ENCODE peak calls at places on chromosome 1, in eight cellular contexts. C is NB4, H is AG10803, Q is brain microvascular endothelial cell, D is H1, L is esophagus squamous epithelium, R is tibial nerve, J is Caco-2. Y is an unnamed sample.
A peak's percentile ranks its signal among the peaks of the same experiment; 100 is the strongest.

GRCh38 chr1:87759420-87759819 is 430.7 kb downstream of the LMO4 start:
- DNase-seq in C (no peak), H (no peak), Q (no peak), D (no peak), L (no peak), R (no peak), J (no peak), Y (no peak)

GRCh38 chr1:224929335-224930237 is at the start of gene DNAH14:
- DNase-seq in C (peak; percentile 92), H (peak; percentile 73), Q (peak; percentile 57), D (peak; percentile 49), L (no peak), R (no peak), J (peak; percentile 94), Y (no peak)

GRCh38 chr1:200893411-200893901 is 1.2 kb upstream of the INAVA start:
- DNase-seq in C (no peak), H (no peak), Q (no peak), D (no peak), L (no peak), R (no peak), J (peak; percentile 89), Y (no peak)

GRCh38 chr1:7669559-7670208 is 101.4 kb upstream of the VAMP3 start:
- DNase-seq in C (peak; percentile 57), H (peak; percentile 20), Q (peak; percentile 16), D (peak; percentile 43), L (no peak), R (peak; percentile 47), J (peak; percentile 55), Y (peak; percentile 52)

GRCh38 chr1:222301653-222302052 is 246.3 kb downstream of the HHIPL2 start:
- DNase-seq in C (no peak), H (no peak), Q (no peak), D (no peak), L (no peak), R (no peak), J (no peak), Y (no peak)

GRCh38 chr1:109163549-109163948 is 49.6 kb downstream of the ELAPOR1 start:
- DNase-seq in C (peak; percentile 38), H (no peak), Q (no peak), D (no peak), L (no peak), R (no peak), J (no peak), Y (no peak)

GRCh38 chr1:47785561-47786271 is 211.5 kb downstream of the TRABD2B start:
- DNase-seq in C (peak; percentile 6), H (no peak), Q (no peak), D (peak; percentile 10), L (no peak), R (peak; percentile 23), J (no peak), Y (no peak)

GRCh38 chr1:40133839-40134238 is 27.3 kb upstream of the RLF start:
- DNase-seq in C (no peak), H (no peak), Q (no peak), D (no peak), L (no peak), R (no peak), J (no peak), Y (no peak)

GRCh38 chr1:34270181-34270580 is 93.5 kb downstream of the C1orf94 start:
- DNase-seq in C (no peak), H (no peak), Q (no peak), D (no peak), L (no peak), R (no peak), J (no peak), Y (no peak)

GRCh38 chr1:94038511-94038910 is 82.4 kb downstream of the ABCA4 start:
- DNase-seq in C (no peak), H (peak; percentile 47), Q (no peak), D (no peak), L (no peak), R (no peak), J (no peak), Y (no peak)

GRCh38 chr1:245707941-245708340 is 553.2 kb downstream of the KIF26B start:
- DNase-seq in C (no peak), H (no peak), Q (no peak), D (no peak), L (no peak), R (no peak), J (no peak), Y (no peak)

GRCh38 chr1:43288785-43289466 is 3.5 kb upstream of the C1orf210 start:
- DNase-seq in C (no peak), H (no peak), Q (no peak), D (no peak), L (no peak), R (no peak), J (no peak), Y (no peak)

GRCh38 chr1:59672851-59673574 is 141.7 kb upstream of the HOOK1 start:
- DNase-seq in C (peak; percentile 51), H (peak; percentile 71), Q (peak; percentile 86), D (no peak), L (no peak), R (no peak), J (no peak), Y (no peak)

GRCh38 chr1:2373551-2374259 is 17.6 kb downstream of the MORN1 start:
- DNase-seq in C (no peak), H (no peak), Q (no peak), D (no peak), L (no peak), R (no peak), J (no peak), Y (no peak)

GRCh38 chr1:2384130-2384860 is 7.1 kb downstream of the MORN1 start:
- DNase-seq in C (no peak), H (no peak), Q (no peak), D (no peak), L (no peak), R (no peak), J (no peak), Y (no peak)

GRCh38 chr1:100077525-100077924 is 55.2 kb downstream of the SASS6 start:
- DNase-seq in C (no peak), H (no peak), Q (peak; percentile 28), D (no peak), L (no peak), R (no peak), J (no peak), Y (no peak)

GRCh38 chr1:6367381-6368007 is 26.1 kb downstream of the ACOT7 start:
- DNase-seq in C (no peak), H (no peak), Q (no peak), D (no peak), L (no peak), R (no peak), J (no peak), Y (no peak)

GRCh38 chr1:17183388-17184160 is 21.4 kb upstream of the PADI1 start:
- DNase-seq in C (no peak), H (no peak), Q (no peak), D (no peak), L (no peak), R (no peak), J (no peak), Y (no peak)

GRCh38 chr1:35691571-35692220 is 27.0 kb downstream of the C1orf216 start:
- DNase-seq in C (no peak), H (no peak), Q (no peak), D (no peak), L (no peak), R (no peak), J (no peak), Y (no peak)
- TF ChIP-seq CTCF in C (no peak), H (no peak), Q (no peak), D (no peak), L (no peak), R (no peak), J (no peak), Y (no peak)

GRCh38 chr1:20713440-20713839 is 4.4 kb downstream of the KIF17 start:
- DNase-seq in C (no peak), H (no peak), Q (no peak), D (no peak), L (no peak), R (no peak), J (no peak), Y (no peak)

GRCh38 chr1:20709868-20710267 is 7.9 kb downstream of the KIF17 start:
- DNase-seq in C (no peak), H (no peak), Q (no peak), D (no peak), L (no peak), R (no peak), J (no peak), Y (no peak)

GRCh38 chr1:20710450-20711284 is 7.1 kb downstream of the KIF17 start:
- DNase-seq in C (no peak), H (no peak), Q (no peak), D (no peak), L (no peak), R (no peak), J (no peak), Y (no peak)

GRCh38 chr1:20712210-20712577 is 5.6 kb downstream of the KIF17 start:
- DNase-seq in C (peak; percentile 43), H (no peak), Q (no peak), D (no peak), L (no peak), R (no peak), J (no peak), Y (no peak)

DNA sequence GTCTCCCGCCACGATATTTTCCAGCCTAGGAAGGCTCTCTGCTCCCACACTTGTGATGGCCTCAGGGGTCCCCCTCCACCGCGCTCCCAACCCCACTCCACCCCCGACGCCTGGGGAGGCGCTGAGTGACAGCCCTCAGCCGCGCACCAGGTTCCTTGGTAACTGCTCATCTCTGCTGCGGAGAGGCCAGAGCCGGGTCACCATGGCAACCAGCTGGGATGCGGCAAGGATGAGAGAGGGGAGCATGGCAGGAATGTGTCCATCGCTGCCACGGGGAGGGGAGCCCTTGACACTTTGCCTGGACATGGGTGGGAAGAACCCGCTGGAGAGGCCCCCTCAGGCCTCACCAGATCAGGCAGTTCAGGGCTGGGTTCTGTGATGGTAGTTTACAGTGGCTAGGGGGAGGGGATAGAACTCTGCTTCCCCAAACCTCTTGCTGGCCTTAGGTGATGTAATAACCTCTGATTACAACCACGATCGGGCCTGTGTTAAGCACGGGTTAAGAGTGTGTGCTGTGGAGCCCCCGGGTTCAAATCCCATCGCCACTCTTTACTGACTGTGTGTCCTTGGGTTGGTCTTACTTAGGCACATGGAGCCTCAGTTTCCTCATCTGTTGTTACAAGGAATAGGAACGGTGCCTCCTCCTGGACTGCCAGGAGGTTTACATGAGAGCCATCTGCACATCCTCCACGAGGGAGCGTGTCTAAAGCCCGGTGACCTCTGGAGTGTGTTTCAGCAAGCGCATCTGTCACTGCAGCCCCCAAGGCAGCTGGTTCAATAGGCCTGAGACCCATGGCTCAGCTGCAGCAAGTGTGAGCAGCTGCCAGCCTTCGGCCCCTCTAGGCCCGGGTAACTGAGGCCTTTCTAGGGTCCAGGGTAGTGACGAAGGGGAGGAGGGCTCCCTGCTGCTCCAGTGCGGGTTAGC is 6.3 kb downstream of the KIF17 start:
- DNase-seq in C (peak; percentile 64), H (no peak), Q (no peak), D (no peak), L (no peak), R (no peak), J (no peak), Y (no peak)
- TF ChIP-seq CTCF in C (no peak), H (no peak), Q (peak; percentile 26), D (peak; percentile 52), L (no peak), R (no peak), J (no peak), Y (no peak)

GRCh38 chr1:57424231-57425027 is 569 bp upstream of the DAB1 start:
- DNase-seq in C (no peak), H (peak; percentile 42), Q (peak; percentile 15), D (no peak), L (no peak), R (no peak), J (no peak), Y (no peak)
- TF ChIP-seq CTCF in C (no peak), H (peak; percentile 79), Q (peak; percentile 79), D (peak; percentile 82), L (no peak), R (peak; percentile 64), J (no peak), Y (peak; percentile 84)

GRCh38 chr1:15702722-15703550 is 18.8 kb downstream of the PLEKHM2 start:
- DNase-seq in C (peak; percentile 24), H (peak; percentile 32), Q (no peak), D (no peak), L (no peak), R (peak; percentile 31), J (no peak), Y (no peak)
- TF ChIP-seq CTCF in C (no peak), H (peak; percentile 39), Q (peak; percentile 57), D (peak; percentile 53), L (no peak), R (peak; percentile 23), J (peak; percentile 18), Y (no peak)